ENCODE peak calls at places on chromosomes 13 and 19, in six cellular contexts. N is right lobe of liver; A is iPS DF 6.9; P is activated CD4-positive, alpha-beta memory T cell treated with anti-CD3 and anti-CD28 coated beads for 36 hours; T is astrocyte of the cerebellum; I is stomach. Z is an unnamed sample.

GRCh38 chr13:106753241-106753640 is 185.3 kb upstream of the ARGLU1 start:
- DNase-seq in N (no peak), A (no peak), P (no peak), T (no peak), I (no peak), Z (no peak)

GRCh38 chr13:77980592-77980991 is 62.0 kb upstream of the EDNRB start:
- DNase-seq in N (no peak), A (no peak), P (no peak), T (peak), I (no peak), Z (no peak)

GRCh38 chr19:48310227-48310626 is 15.1 kb upstream of the EMP3 start:
- DNase-seq in N (no peak), A (no peak), P (no peak), T (no peak), I (no peak), Z (no peak)

GRCh38 chr13:73683746-73684145 is 450.5 kb downstream of the KLF12 start:
- DNase-seq in N (no peak), A (no peak), P (no peak), T (no peak), I (no peak), Z (no peak)

GRCh38 chr13:26474286-26474685 is 83.2 kb upstream of the WASF3 start:
- DNase-seq in N (no peak), A (no peak), P (no peak), T (no peak), I (no peak), Z (no peak)

GRCh38 chr19:28377077-28377476 is 835.9 kb downstream of the UQCRFS1 start:
- DNase-seq in N (no peak), A (no peak), P (no peak), T (no peak), I (no peak), Z (no peak)

GRCh38 chr13:44220948-44221347 is 152.7 kb upstream of the SERP2 start:
- DNase-seq in N (no peak), A (no peak), P (no peak), T (no peak), I (no peak), Z (no peak)

GRCh38 chr19:15466851-15467733 is 2.7 kb upstream of the RASAL3 start:
- DNase-seq in N (no peak), A (no peak), P (peak), T (no peak), I (no peak), Z (peak)

GRCh38 chr19:7988307-7988706 is 17.1 kb downstream of the ELAVL1 start:
- DNase-seq in N (no peak), A (no peak), P (no peak), T (no peak), I (no peak), Z (no peak)

GRCh38 chr19:19468424-19469050 is 46.8 kb downstream of the TSSK6 start:
- DNase-seq in N (no peak), A (no peak), P (no peak), T (no peak), I (no peak), Z (no peak)

GRCh38 chr19:46391296-46392251 is 21.8 kb downstream of the CCDC8 start:
- DNase-seq in N (peak), A (no peak), P (no peak), T (no peak), I (no peak), Z (no peak)

GRCh38 chr19:31096930-31097329 is 252.3 kb downstream of the TSHZ3 start:
- DNase-seq in N (no peak), A (no peak), P (no peak), T (no peak), I (no peak), Z (no peak)

GRCh38 chr19:14094854-14095253 is 4.3 kb upstream of the SAMD1 start:
- DNase-seq in N (no peak), A (no peak), P (no peak), T (no peak), I (no peak), Z (no peak)

GRCh38 chr19:33266971-33267484 is 35.3 kb downstream of the CEBPA start:
- DNase-seq in N (no peak), A (no peak), P (no peak), T (no peak), I (no peak), Z (no peak)

GRCh38 chr13:34372581-34372980 is 554.6 kb downstream of the RFC3 start:
- DNase-seq in N (no peak), A (no peak), P (no peak), T (no peak), I (no peak), Z (no peak)

GRCh38 chr13:111395511-111396393 is 75.3 kb downstream of the TEX29 start:
- DNase-seq in N (no peak), A (no peak), P (no peak), T (no peak), I (peak), Z (no peak)